ENCODE peak calls at places on chromosomes 1 and 21, in eight cellular contexts. M is cardiac muscle cell; R is aorta; X is RWPE1; Q is heart right ventricle; F is adrenal gland; N is CD4-positive, alpha-beta T cell; P is CD4-positive, CD25-positive, alpha-beta regulatory T cell. U is an unnamed sample.

GRCh38 chr1:45503462-45504360 is 3.6 kb downstream of the MMACHC start:
- DNase-seq in M (no peak), R (no peak), X (no peak), Q (no peak), F (no peak), N (no peak), P (no peak), U (no peak)

GRCh38 chr1:81125672-81126071 is 675.1 kb upstream of the ADGRL2 start:
- DNase-seq in M (no peak), R (no peak), X (no peak), Q (no peak), F (no peak), N (no peak), P (no peak), U (no peak)

GRCh38 chr1:214281902-214282695 is 1.1 kb downstream of the SMYD2 start:
- DNase-seq in M (peak), R (no peak), X (peak), Q (peak), F (peak), N (no peak), P (no peak), U (peak)

GRCh38 chr1:98090351-98090750 is 169.5 kb upstream of the DPYD start:
- DNase-seq in M (no peak), R (no peak), X (no peak), Q (no peak), F (no peak), N (no peak), P (no peak), U (no peak)

GRCh38 chr1:93615201-93616150 is 66.2 kb downstream of the BCAR3 start:
- DNase-seq in M (no peak), R (no peak), X (peak), Q (no peak), F (no peak), N (no peak), P (no peak), U (no peak)

GRCh38 chr1:160665330-160666078 is 18.7 kb upstream of the SLAMF1 start:
- DNase-seq in M (no peak), R (peak), X (no peak), Q (peak), F (peak), N (peak), P (no peak), U (peak)

GRCh38 chr1:179873366-179873978 is 4.1 kb downstream of the TOR1AIP2 start:
- DNase-seq in M (no peak), R (no peak), X (no peak), Q (no peak), F (peak), N (no peak), P (no peak), U (no peak)

GRCh38 chr1:153404768-153405167 is 11.6 kb upstream of the S100A7A start:
- DNase-seq in M (no peak), R (peak), X (peak), Q (peak), F (peak), N (peak), P (peak), U (peak)

GRCh38 chr21:28358702-28359101 is 634.0 kb downstream of the LTN1 start:
- DNase-seq in M (no peak), R (no peak), X (no peak), Q (no peak), F (no peak), N (no peak), P (no peak), U (no peak)

GRCh38 chr1:231208980-231209379 is 32.0 kb upstream of the GNPAT start:
- DNase-seq in M (no peak), R (no peak), X (no peak), Q (no peak), F (no peak), N (no peak), P (no peak), U (no peak)

GRCh38 chr1:9872430-9873165 is 37.5 kb downstream of the CTNNBIP1 start:
- DNase-seq in M (no peak), R (no peak), X (peak), Q (no peak), F (no peak), N (no peak), P (no peak), U (peak)

GRCh38 chr1:48916121-48917069 is 139.7 kb upstream of the BEND5 start:
- DNase-seq in M (peak), R (no peak), X (peak), Q (no peak), F (peak), N (no peak), P (no peak), U (no peak)

GRCh38 chr1:31376374-31377134 is 3.7 kb upstream of the FABP3 start:
- DNase-seq in M (no peak), R (peak), X (peak), Q (no peak), F (no peak), N (no peak), P (no peak), U (no peak)

GRCh38 chr1:202852163-202852904 is 36.6 kb downstream of the RABIF start:
- DNase-seq in M (peak), R (no peak), X (peak), Q (no peak), F (peak), N (no peak), P (no peak), U (no peak)

GRCh38 chr1:235808226-235808625 is 58.5 kb downstream of the LYST start:
- DNase-seq in M (no peak), R (no peak), X (no peak), Q (no peak), F (no peak), N (no peak), P (no peak), U (no peak)

GRCh38 chr1:21741206-21741605 is 41.7 kb downstream of the USP48 start:
- DNase-seq in M (no peak), R (no peak), X (no peak), Q (no peak), F (no peak), N (no peak), P (no peak), U (no peak)

GRCh38 chr1:31327381-31327780 is 30.5 kb downstream of the ZCCHC17 start:
- DNase-seq in M (no peak), R (no peak), X (peak), Q (no peak), F (no peak), N (no peak), P (no peak), U (no peak)

GRCh38 chr1:205226868-205227583 is 720 bp upstream of the TMCC2 start:
- DNase-seq in M (no peak), R (no peak), X (peak), Q (no peak), F (peak), N (no peak), P (no peak), U (no peak)

GRCh38 chr1:153578490-153578889 is 12.8 kb upstream of the S100A2 start:
- DNase-seq in M (no peak), R (no peak), X (no peak), Q (no peak), F (no peak), N (no peak), P (no peak), U (no peak)

GRCh38 chr1:53134961-53135734 is 7.3 kb downstream of the SLC1A7 start:
- DNase-seq in M (no peak), R (no peak), X (no peak), Q (no peak), F (peak), N (no peak), P (no peak), U (no peak)

GRCh38 chr21:39885119-39885848 is 18.0 kb downstream of the PCP4 start:
- DNase-seq in M (peak), R (peak), X (no peak), Q (peak), F (no peak), N (no peak), P (no peak), U (no peak)

GRCh38 chr1:27366411-27367159 is at the start of gene MAP3K6:
- DNase-seq in M (peak), R (peak), X (peak), Q (peak), F (peak), N (no peak), P (no peak), U (peak)

GRCh38 chr1:43506233-43506632 is 24.4 kb upstream of the PTPRF start:
- DNase-seq in M (no peak), R (no peak), X (no peak), Q (no peak), F (no peak), N (no peak), P (no peak), U (no peak)

GRCh38 chr1:154764181-154764580 is 105.9 kb downstream of the KCNN3 start:
- DNase-seq in M (no peak), R (no peak), X (no peak), Q (no peak), F (no peak), N (no peak), P (no peak), U (no peak)

GRCh38 chr1:199808110-199808870 is 219.2 kb upstream of the NR5A2 start:
- DNase-seq in M (no peak), R (no peak), X (peak), Q (no peak), F (no peak), N (no peak), P (no peak), U (no peak)

GRCh38 chr1:50976890-50977574 is 7.0 kb downstream of the CDKN2C start:
- DNase-seq in M (no peak), R (peak), X (peak), Q (no peak), F (peak), N (no peak), P (peak), U (peak)

GRCh38 chr1:12001996-12002493 is 17.3 kb upstream of the MIIP start:
- DNase-seq in M (no peak), R (no peak), X (peak), Q (peak), F (no peak), N (no peak), P (no peak), U (no peak)

GRCh38 chr1:11571906-11572616 is 82.2 kb downstream of the FBXO2 start:
- DNase-seq in M (peak), R (no peak), X (no peak), Q (no peak), F (peak), N (no peak), P (no peak), U (no peak)

GRCh38 chr1:161727343-161727924 is 6.1 kb downstream of the FCRLB start:
- DNase-seq in M (no peak), R (no peak), X (no peak), Q (no peak), F (no peak), N (peak), P (peak), U (no peak)

GRCh38 chr1:153649867-153650235 is 8.7 kb upstream of the SNAPIN start:
- DNase-seq in M (no peak), R (no peak), X (no peak), Q (peak), F (no peak), N (no peak), P (no peak), U (peak)

GRCh38 chr21:38388219-38388618 is 110.1 kb downstream of the ERG start:
- DNase-seq in M (no peak), R (no peak), X (no peak), Q (no peak), F (no peak), N (no peak), P (no peak), U (no peak)

GRCh38 chr1:226149806-226150205 is 36.7 kb downstream of the ACBD3 start:
- DNase-seq in M (no peak), R (no peak), X (no peak), Q (no peak), F (no peak), N (no peak), P (no peak), U (no peak)

GRCh38 chr1:88956003-88956402 is 36.4 kb downstream of the KYAT3 start:
- DNase-seq in M (no peak), R (no peak), X (no peak), Q (no peak), F (no peak), N (no peak), P (no peak), U (no peak)

GRCh38 chr1:227358079-227358358 is 39.7 kb upstream of the CDC42BPA start:
- DNase-seq in M (no peak), R (no peak), X (no peak), Q (no peak), F (no peak), N (no peak), P (no peak), U (no peak)

GRCh38 chr1:6730889-6731288 is 29.3 kb upstream of the DNAJC11 start:
- DNase-seq in M (no peak), R (no peak), X (no peak), Q (no peak), F (no peak), N (no peak), P (no peak), U (no peak)

GRCh38 chr1:204377800-204378608 is 18.3 kb upstream of the PLEKHA6 start:
- DNase-seq in M (peak), R (no peak), X (peak), Q (peak), F (peak), N (peak), P (peak), U (peak)

GRCh38 chr1:13725714-13726175 is 25.8 kb downstream of the PRDM2 start:
- DNase-seq in M (peak), R (no peak), X (peak), Q (no peak), F (peak), N (peak), P (peak), U (no peak)

GRCh38 chr1:245807954-245808719 is 653.4 kb downstream of the KIF26B start:
- DNase-seq in M (no peak), R (no peak), X (no peak), Q (no peak), F (no peak), N (no peak), P (no peak), U (no peak)

DNA sequence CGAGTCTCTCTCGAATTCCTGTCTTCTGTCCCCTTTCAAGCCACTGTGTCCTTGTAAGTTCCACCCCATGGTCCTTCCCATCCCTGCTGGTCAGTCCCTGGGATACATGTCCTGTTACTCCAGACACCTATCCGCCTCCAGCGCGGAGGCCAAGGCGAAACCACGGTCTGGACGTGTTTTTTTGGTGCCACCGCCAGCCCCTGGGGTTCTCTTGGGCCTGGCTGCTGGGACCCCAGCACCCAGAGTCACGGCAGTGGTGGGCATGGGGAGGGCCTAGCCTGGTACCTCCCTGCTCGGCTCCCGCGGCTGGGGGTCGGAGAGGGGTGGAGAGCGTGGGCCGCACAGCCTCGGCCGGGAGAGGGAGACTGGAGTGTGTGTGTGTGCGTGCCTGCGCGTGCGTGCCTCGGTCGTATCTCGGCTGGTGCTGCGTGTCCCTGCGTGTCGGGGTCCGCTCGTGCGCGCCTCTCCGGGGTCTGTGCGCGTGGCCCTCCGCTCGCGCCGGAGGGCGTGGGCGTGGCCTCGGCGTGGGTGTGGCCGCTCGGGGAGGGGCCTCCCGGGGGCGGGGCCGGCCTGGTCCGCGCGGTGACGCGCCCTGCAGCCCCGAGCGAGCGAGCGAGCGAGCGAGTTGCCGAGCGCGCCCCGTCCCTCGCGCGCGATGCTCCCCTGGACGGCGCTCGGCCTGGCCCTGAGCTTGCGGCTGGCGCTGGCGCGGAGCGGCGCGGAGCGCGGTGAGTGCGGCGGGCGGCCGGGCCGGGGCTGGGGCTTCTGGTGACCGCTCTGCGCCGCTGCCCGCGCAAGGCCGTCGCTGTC is at the start of gene VWA1:
- DNase-seq in M (peak), R (no peak), X (peak), Q (peak), F (peak), N (peak), P (peak), U (peak)
- H3K27ac ChIP-seq in M (peak), R (no peak), X (peak), Q (peak), F (no peak), N (no peak), P (no peak), U (peak)

DNA sequence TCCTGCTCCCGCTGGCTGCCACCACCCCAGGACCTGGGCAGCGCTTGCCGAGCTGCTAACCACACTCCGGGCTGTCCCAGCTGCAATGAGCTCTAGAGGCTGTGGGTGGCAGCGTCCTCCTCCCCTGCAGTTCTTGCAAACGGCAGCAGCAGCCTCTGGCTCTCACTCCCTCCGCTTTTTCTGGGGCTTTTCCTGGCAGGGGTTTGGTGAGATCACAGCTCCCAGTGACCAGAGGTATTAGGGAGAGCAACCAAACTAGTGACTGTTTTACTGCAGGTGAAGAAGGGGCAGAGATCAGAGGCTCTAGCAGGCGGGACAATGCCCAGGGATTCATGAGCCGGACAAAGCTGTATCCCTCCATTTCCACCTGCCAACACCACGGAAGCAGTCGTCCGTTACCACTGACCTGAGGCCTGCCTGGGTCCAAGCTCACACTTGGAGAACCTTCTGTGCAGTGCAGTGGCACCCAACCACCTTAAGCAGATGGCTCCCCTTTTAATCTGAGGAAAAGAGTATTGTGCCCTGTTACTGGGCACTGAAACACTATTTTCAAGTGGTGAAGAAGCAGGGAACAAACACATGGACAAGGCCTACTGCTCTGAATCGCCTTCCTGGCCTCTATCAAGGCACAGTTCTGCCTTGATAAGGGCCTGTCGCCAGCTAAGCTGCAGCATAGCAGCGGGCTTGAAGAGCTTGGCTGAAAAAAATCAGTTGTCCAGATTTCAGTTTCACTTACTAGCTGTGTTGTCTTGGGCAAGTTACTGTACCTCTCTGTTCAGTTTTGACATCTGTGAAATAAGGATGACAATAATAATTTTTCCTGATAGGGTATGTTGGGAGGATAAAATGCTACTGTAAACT is at the start of gene F5:
- DNase-seq in M (peak), R (peak), X (peak), Q (peak), F (peak), N (peak), P (peak), U (peak)
- H3K27ac ChIP-seq in M (no peak), R (no peak), X (no peak), Q (peak), F (no peak), N (no peak), P (peak), U (no peak)

GRCh38 chr1:56073614-56074356 is 505.6 kb downstream of the PLPP3 start:
- DNase-seq in M (no peak), R (peak), X (no peak), Q (peak), F (peak), N (no peak), P (no peak), U (peak)

GRCh38 chr1:56071351-56071750 is 508.0 kb downstream of the PLPP3 start:
- DNase-seq in M (no peak), R (no peak), X (no peak), Q (no peak), F (no peak), N (no peak), P (no peak), U (no peak)

GRCh38 chr1:56072310-56072709 is 507.1 kb downstream of the PLPP3 start:
- DNase-seq in M (no peak), R (no peak), X (no peak), Q (no peak), F (no peak), N (no peak), P (no peak), U (no peak)

GRCh38 chr1:56074357-56074717 is 505.0 kb downstream of the PLPP3 start:
- DNase-seq in M (no peak), R (no peak), X (no peak), Q (no peak), F (no peak), N (no peak), P (no peak), U (no peak)

DNA sequence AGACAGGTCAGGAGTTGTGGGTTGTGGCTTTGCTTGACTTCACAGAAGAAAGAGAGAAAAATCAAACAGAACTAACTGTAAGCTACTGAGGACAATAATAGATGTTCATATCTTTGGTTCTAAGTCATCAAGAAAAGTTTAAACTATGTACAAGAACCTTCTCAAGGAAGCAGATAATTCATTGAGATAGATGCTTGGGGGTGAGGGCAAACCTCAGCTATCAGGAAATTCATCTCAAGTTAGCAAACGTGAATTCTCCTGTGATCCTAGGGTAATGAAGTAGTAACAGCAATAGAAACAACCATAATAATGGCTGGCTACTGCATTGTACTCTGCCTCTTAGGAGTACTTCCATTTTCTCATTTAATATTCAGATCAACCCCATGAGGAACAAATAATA is 506.2 kb downstream of the PLPP3 start:
- DNase-seq in M (no peak), R (no peak), X (no peak), Q (no peak), F (no peak), N (no peak), P (no peak), U (no peak)
- H3K27ac ChIP-seq in M (no peak), R (peak), X (no peak), Q (no peak), F (no peak), N (no peak), P (no peak), U (peak)

GRCh38 chr1:151617995-151618394 is 6.1 kb downstream of the SNX27 start:
- DNase-seq in M (no peak), R (no peak), X (no peak), Q (no peak), F (no peak), N (no peak), P (no peak), U (no peak)

GRCh38 chr1:151618470-151618869 is 6.6 kb downstream of the SNX27 start:
- DNase-seq in M (no peak), R (no peak), X (no peak), Q (no peak), F (no peak), N (no peak), P (no peak), U (no peak)

GRCh38 chr1:151620286-151620685 is 8.4 kb downstream of the SNX27 start:
- DNase-seq in M (no peak), R (no peak), X (no peak), Q (no peak), F (peak), N (no peak), P (no peak), U (no peak)

GRCh38 chr1:151619489-151620093 is 7.7 kb downstream of the SNX27 start:
- DNase-seq in M (no peak), R (no peak), X (no peak), Q (no peak), F (no peak), N (no peak), P (no peak), U (no peak)

GRCh38 chr1:151621351-151621750 is 9.5 kb downstream of the SNX27 start:
- DNase-seq in M (peak), R (no peak), X (no peak), Q (no peak), F (peak), N (no peak), P (no peak), U (no peak)
- H3K27ac ChIP-seq in M (peak), R (no peak), X (no peak), Q (no peak), F (no peak), N (no peak), P (no peak), U (peak)